ENCODE peak calls at places on chromosomes 6 and 20, in five cellular contexts. W, I, V, F and N are unnamed samples.

GRCh38 chr6:43954311-43955131 is 172.7 kb downstream of the MRPL14 start:
- DNase-seq in V (no peak), F (no peak), W (peak), I (no peak), N (no peak)

GRCh38 chr20:48284837-48285236 is 499.6 kb upstream of the SULF2 start:
- DNase-seq in W (no peak), I (no peak), F (no peak), V (no peak), N (no peak)

GRCh38 chr6:50655848-50656453 is 57.4 kb upstream of the TFAP2D start:
- DNase-seq in I (no peak), V (peak), F (no peak), W (no peak), N (peak)

GRCh38 chr6:21791066-21791465 is 197.5 kb downstream of the SOX4 start:
- DNase-seq in I (no peak), W (no peak), V (no peak), F (no peak), N (no peak)

GRCh38 chr20:3312940-3313656 is 74.1 kb upstream of the SLC4A11 start:
- DNase-seq in I (no peak), F (no peak), V (no peak), W (no peak), N (no peak)

GRCh38 chr20:57529810-57530209 is 4.9 kb upstream of the CTCFL start:
- DNase-seq in W (no peak), V (no peak), I (no peak), F (no peak), N (no peak)

GRCh38 chr20:34675561-34675960 is 1.3 kb downstream of the PIGU start:
- DNase-seq in V (no peak), I (no peak), W (no peak), F (no peak), N (no peak)

GRCh38 chr6:88566746-88567534 is 396.5 kb downstream of the RNGTT start:
- DNase-seq in I (no peak), F (no peak), W (no peak), V (peak), N (peak)

GRCh38 chr20:50330504-50331313 is 140.1 kb downstream of the CEBPB start:
- DNase-seq in I (no peak), F (no peak), V (no peak), W (no peak), N (no peak)

GRCh38 chr6:16321826-16322225 is 83.4 kb downstream of the GMPR start:
- DNase-seq in I (no peak), V (no peak), W (no peak), F (no peak), N (no peak)

GRCh38 chr6:93391982-93392381 is 27.4 kb downstream of the EPHA7 start:
- DNase-seq in F (no peak), I (no peak), V (no peak), W (no peak), N (no peak)